ENCODE peak calls at places on chromosomes 6 and 20, in four cellular contexts. A, H, Y and V are unnamed samples.

GRCh38 chr6:2857580-2858337 is 16.1 kb upstream of the SERPINB1 start:
- DNase-seq in Y (peak; percentile 78), A (peak; percentile 60), H (peak; percentile 64), V (peak; percentile 25)

GRCh38 chr20:61159940-61160688 is 91.9 kb upstream of the CDH4 start:
- DNase-seq in H (no peak), Y (no peak), A (no peak), V (no peak)

GRCh38 chr20:32638848-32639247 is 34.9 kb downstream of the C20orf203 start:
- DNase-seq in A (no peak), Y (no peak), H (no peak), V (no peak)

GRCh38 chr20:62723351-62723750 is 14.7 kb downstream of the NTSR1 start:
- DNase-seq in Y (no peak), H (peak; percentile 38), A (no peak), V (no peak)

GRCh38 chr6:40674170-40674569 is 87.0 kb upstream of the LRFN2 start:
- DNase-seq in H (no peak), A (no peak), Y (no peak), V (no peak)

GRCh38 chr6:106847116-106847515 is 127.4 kb downstream of the CD24 start:
- DNase-seq in A (no peak), Y (peak; percentile 38), H (no peak), V (no peak)

GRCh38 chr6:56649782-56650181 is 7.1 kb upstream of the DST start:
- DNase-seq in A (peak; percentile 76), Y (no peak), H (peak; percentile 64), V (no peak)

GRCh38 chr20:39246436-39246835 is 284.3 kb downstream of the DHX35 start:
- DNase-seq in Y (no peak), A (no peak), H (no peak), V (no peak)

GRCh38 chr20:54103067-54103761 is 32.8 kb upstream of the BCAS1 start:
- DNase-seq in A (peak; percentile 58), H (peak; percentile 64), Y (peak; percentile 82), V (peak; percentile 73)

GRCh38 chr20:33668087-33668790 is 1.5 kb downstream of the ACTL10 start:
- DNase-seq in Y (no peak), H (no peak), A (no peak), V (no peak)

GRCh38 chr6:56399250-56399671 is 151.9 kb upstream of the COL21A1 start:
- DNase-seq in H (peak; percentile 12), A (no peak), Y (peak; percentile 61), V (no peak)

GRCh38 chr20:38152175-38153010 is 12.7 kb downstream of the TGM2 start:
- DNase-seq in A (peak; percentile 61), Y (no peak), H (peak; percentile 73), V (peak; percentile 22)

GRCh38 chr20:14580426-14581074 is 243.1 kb upstream of the FLRT3 start:
- DNase-seq in H (no peak), Y (no peak), A (no peak), V (no peak)

GRCh38 chr6:16163535-16164300 is 34.8 kb downstream of the MYLIP start:
- DNase-seq in A (peak; percentile 47), Y (peak; percentile 40), H (no peak), V (no peak)

GRCh38 chr6:33312361-33313104 is 1.3 kb downstream of the TAPBP start:
- DNase-seq in Y (peak; percentile 95), H (peak; percentile 64), A (peak; percentile 84), V (peak; percentile 57)

GRCh38 chr6:95866732-95867131 is 149.0 kb upstream of the FUT9 start:
- DNase-seq in A (no peak), H (no peak), Y (peak; percentile 47), V (peak; percentile 14)

GRCh38 chr6:137415127-137415833 is 78.9 kb downstream of the OLIG3 start:
- DNase-seq in A (peak; percentile 77), H (peak; percentile 53), Y (peak; percentile 93), V (peak; percentile 53)

GRCh38 chr6:41111017-41111416 is 38.2 kb downstream of the NFYA start:
- DNase-seq in A (no peak), Y (no peak), H (no peak), V (peak; percentile 83)

GRCh38 chr6:39335780-39336541 is 13.5 kb upstream of the KCNK16 start:
- DNase-seq in A (peak; percentile 50), H (no peak), Y (no peak), V (peak; percentile 47)

GRCh38 chr6:137697267-137697938 is 169.7 kb upstream of the TNFAIP3 start:
- DNase-seq in A (peak; percentile 79), Y (peak; percentile 96), H (peak; percentile 84), V (peak; percentile 93)

GRCh38 chr6:168201799-168202198 is 117.8 kb downstream of the DACT2 start:
- DNase-seq in H (no peak), A (no peak), Y (no peak), V (no peak)

DNA sequence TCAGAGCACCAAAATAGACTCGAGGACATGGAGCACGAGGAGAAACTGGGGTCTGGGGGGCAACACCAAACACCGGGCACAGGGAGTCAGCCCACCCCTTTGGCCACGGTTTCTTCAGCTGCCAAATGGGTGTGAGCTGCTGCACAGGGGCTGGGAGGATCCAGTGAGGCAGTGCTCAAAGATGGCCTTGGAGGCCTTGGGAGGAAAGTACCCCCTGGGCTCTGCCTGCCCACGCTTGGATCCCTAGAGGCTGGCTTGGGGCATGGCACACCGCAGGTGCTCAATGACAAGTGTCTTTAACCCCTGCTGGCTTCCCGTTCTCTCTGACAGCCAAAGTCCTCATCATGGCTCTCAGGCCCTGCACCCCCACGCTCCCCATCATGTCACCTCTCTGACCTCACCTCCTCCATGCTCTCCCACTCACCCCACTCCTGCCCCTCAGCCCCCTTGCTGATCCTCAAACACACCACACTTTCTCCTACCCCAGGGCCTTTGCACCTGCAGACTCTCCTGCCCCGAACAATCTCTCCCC is 190.3 kb downstream of the ANKRD60 start:
- DNase-seq in H (no peak), Y (no peak), A (no peak), V (no peak)
- H3K23ac ChIP-seq in H (no peak overlapping the region), Y (no peak overlapping the region), A (no peak overlapping the region), V (no peak overlapping the region)

GRCh38 chr6:166169549-166170421 is 2.1 kb upstream of the TBXT start:
- DNase-seq in Y (peak; percentile 40), A (no peak), H (no peak), V (no peak)

GRCh38 chr6:166166314-166167257 is 1.1 kb downstream of the TBXT start:
- DNase-seq in A (no peak), H (no peak), Y (no peak), V (no peak)

GRCh38 chr6:166168616-166169548 is 1.2 kb upstream of the TBXT start:
- DNase-seq in Y (no peak), H (no peak), A (no peak), V (no peak)

GRCh38 chr6:166167258-166167731 is 356 bp downstream of the TBXT start:
- DNase-seq in A (no peak), H (no peak), Y (peak; percentile 65), V (no peak)

DNA sequence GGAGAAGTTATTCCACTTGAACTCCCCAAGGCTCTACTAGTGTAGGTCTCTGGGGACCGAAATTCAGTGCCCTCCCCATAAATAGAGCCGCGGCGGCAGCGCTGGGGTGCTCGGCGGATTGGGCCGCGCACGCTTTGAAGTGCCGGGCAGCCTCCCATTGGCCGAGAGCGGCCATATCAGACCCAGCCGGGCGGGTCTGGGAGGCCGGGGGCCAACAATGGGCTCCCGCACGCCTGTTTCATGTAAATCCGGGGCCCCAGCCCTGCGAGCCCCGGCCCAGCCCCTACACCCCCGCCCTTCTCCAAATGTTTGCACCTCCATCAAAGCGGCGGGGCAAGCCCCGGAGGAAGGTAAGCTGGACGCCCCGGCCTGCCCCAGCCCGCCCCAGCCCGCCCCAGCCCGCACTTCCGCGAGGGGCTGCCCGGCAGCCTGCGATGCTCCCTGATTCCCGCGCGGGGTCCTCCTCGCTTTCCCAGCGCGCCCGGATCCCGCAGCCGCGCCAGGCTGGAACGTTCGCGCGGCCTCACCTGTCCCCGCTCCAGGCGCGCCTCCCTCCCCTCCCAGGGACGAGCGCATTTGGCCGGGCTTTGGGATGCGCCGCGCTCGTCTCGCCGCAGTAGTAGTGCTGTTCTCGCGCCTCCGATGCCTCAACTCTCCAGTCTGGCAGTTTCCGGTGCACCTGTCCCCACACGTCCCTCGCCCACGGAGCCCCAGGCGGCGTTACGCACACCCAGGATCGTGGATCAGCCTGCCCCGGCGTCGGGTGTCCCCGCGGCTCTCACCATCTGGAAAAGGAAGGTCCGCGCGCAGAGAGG is at the start of gene TBXT:
- DNase-seq in Y (peak; percentile 92), A (no peak), H (no peak), V (no peak)
- H2BK5ac ChIP-seq in Y (no peak within 1 kb of the TSS), A (no peak within 1 kb of the TSS), H (no peak within 1 kb of the TSS), V (no peak within 1 kb of the TSS)

DNA sequence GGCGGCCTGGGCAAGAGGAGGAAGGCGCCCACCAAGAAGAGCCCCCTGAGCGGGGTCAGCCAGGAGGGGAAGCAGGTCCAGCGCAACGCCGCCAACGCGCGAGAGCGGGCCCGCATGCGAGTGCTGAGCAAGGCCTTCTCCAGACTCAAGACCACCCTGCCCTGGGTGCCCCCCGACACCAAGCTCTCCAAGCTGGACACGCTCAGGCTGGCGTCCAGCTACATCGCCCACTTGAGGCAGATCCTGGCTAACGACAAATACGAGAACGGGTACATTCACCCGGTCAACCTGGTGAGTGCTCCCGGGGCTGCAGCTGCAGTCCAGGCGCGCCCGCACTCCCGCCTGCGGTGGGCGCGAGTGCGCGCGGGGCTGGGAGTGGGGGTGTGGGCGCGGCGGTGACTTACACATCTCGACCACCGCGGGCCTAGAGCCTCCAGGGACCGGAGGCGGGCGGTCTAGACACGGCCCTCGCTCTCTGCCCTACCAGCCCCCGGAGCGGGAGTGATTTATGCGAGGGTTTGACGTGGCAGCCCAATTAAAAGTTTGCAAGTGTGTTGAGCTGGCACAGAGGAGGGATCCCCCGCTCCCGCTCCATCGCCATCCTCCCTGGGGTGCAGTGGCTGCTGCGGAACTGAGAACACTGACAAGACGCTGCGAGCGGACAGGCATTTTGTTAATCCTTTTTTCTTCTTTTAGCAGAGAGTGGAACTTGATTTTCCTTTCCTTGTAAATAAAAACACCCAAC is 816 bp downstream of the TCF21 start:
- DNase-seq in A (peak; percentile 74), Y (peak; percentile 63), H (peak; percentile 73), V (no peak)
- H3K23ac ChIP-seq in A (peak overlapping the region; percentile 57), Y (no peak overlapping the region), H (peak overlapping the region; percentile 99), V (no peak overlapping the region)

GRCh38 chr20:22577515-22578220 is 6.7 kb downstream of the FOXA2 start:
- DNase-seq in H (no peak), A (no peak), Y (peak; percentile 75), V (no peak)
- H2BK5ac ChIP-seq in H (no peak overlapping the region), A (no peak overlapping the region), Y (peak overlapping the region; percentile 17), V (no peak overlapping the region)

GRCh38 chr6:513058-513457 is 121.5 kb downstream of the IRF4 start:
- DNase-seq in A (no peak), H (no peak), Y (no peak), V (no peak)
- H3K23ac ChIP-seq in A (no peak overlapping the region), H (no peak overlapping the region), Y (no peak overlapping the region), V (no peak overlapping the region)

GRCh38 chr6:7050911-7051779 is 56.6 kb upstream of the RREB1 start:
- DNase-seq in H (peak; percentile 82), A (peak; percentile 84), Y (peak; percentile 79), V (peak; percentile 61)
- H2BK5ac ChIP-seq in H (no peak overlapping the region), A (peak overlapping the region; percentile 73), Y (no peak overlapping the region), V (peak overlapping the region; percentile 59)

DNA sequence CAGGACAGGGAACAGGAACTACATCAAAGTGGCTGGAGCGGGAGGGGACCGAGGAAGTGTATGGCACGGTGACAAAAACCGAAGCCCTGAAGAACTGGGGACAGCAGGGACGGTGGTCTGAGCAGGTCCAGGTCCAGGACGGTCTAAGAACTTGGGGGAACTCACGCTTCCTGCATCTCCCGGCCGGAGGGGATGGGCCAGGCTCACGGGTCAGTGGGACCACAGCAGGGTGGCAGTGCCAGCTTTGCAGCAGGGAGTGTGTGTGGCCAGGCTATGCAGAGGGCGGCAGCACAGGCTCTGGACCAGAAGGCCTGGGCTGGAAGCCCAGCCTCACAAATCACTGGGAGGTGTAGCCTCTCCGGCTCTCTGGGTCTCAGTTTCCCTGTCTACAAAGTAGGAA is 123.8 kb downstream of the BMP7 start:
- DNase-seq in A (no peak), H (no peak), Y (no peak), V (no peak)
- H3K23ac ChIP-seq in A (no peak overlapping the region), H (no peak overlapping the region), Y (no peak overlapping the region), V (no peak overlapping the region)